ENCODE peak calls at places on chromosomes 5 and 9, in four cellular contexts. C, M, G and X are unnamed samples.

GRCh38 chr5:156391139-156391538 is 64.2 kb downstream of the SGCD start:
- DNase-seq in C (peak), M (no peak), G (no peak), X (no peak)

GRCh38 chr5:66596791-66597757 is 881 bp downstream of the MAST4 start:
- DNase-seq in M (no peak), C (peak), G (peak), X (peak)

GRCh38 chr9:134215395-134215708 is 51.0 kb upstream of the RNU6ATAC start:
- DNase-seq in G (no peak), M (no peak), C (no peak), X (no peak)

GRCh38 chr9:132026932-132027585 is 52.6 kb downstream of the MED27 start:
- DNase-seq in M (no peak), C (peak), G (no peak), X (no peak)

GRCh38 chr5:110458313-110458712 is 268.2 kb downstream of the TMEM232 start:
- DNase-seq in C (no peak), G (no peak), M (no peak), X (no peak)

GRCh38 chr9:136840877-136841645 is 1.2 kb upstream of the AJM1 start:
- DNase-seq in M (no peak), G (no peak), C (peak), X (peak)

GRCh38 chr9:92887880-92888338 is 10.1 kb upstream of the ZNF484 start:
- DNase-seq in G (no peak), M (no peak), C (no peak), X (no peak)

GRCh38 chr5:57784106-57784505 is 301.5 kb upstream of the ACTBL2 start:
- DNase-seq in C (peak), G (no peak), M (no peak), X (no peak)

GRCh38 chr5:162068412-162068811 is 839 bp downstream of the GABRG2 start:
- DNase-seq in C (peak), G (peak), M (no peak), X (peak)

GRCh38 chr5:40166757-40167156 is 513.0 kb upstream of the PTGER4 start:
- DNase-seq in M (no peak), G (no peak), C (no peak), X (no peak)

GRCh38 chr9:71812385-71812784 is 44.1 kb upstream of the CEMIP2 start:
- DNase-seq in M (no peak), C (peak), G (no peak), X (no peak)

GRCh38 chr5:168269950-168270349 is 21.5 kb upstream of the WWC1 start:
- DNase-seq in G (no peak), C (peak), M (no peak), X (no peak)

GRCh38 chr9:78549711-78550110 is 252.8 kb downstream of the PSAT1 start:
- DNase-seq in M (no peak), C (no peak), G (no peak), X (no peak)

GRCh38 chr5:180142824-180143610 is 66.0 kb downstream of the RASGEF1C start:
- DNase-seq in G (no peak), C (no peak), M (no peak), X (no peak)

GRCh38 chr5:65734921-65735320 is 12.9 kb downstream of the NLN start:
- DNase-seq in C (no peak), G (no peak), M (no peak), X (no peak)

GRCh38 chr9:75911390-75911789 is 20.9 kb downstream of the PCSK5 start:
- DNase-seq in C (no peak), M (no peak), G (no peak), X (no peak)

GRCh38 chr9:137742698-137743097 is 123.9 kb downstream of the EHMT1 start:
- DNase-seq in C (peak), G (no peak), M (no peak), X (no peak)

GRCh38 chr5:38424237-38425080 is 132.0 kb downstream of the LIFR start:
- DNase-seq in M (no peak), C (no peak), G (no peak), X (no peak)

GRCh38 chr5:164345173-164345572 is 839.8 kb downstream of the MAT2B start:
- DNase-seq in G (no peak), M (no peak), C (peak), X (no peak)

GRCh38 chr5:157387683-157388093 is 72.3 kb upstream of the NIPAL4 start:
- DNase-seq in C (peak), G (no peak), M (no peak), X (no peak)

GRCh38 chr5:149485655-149486615 is 65.3 kb downstream of the CSNK1A1 start:
- DNase-seq in M (peak), C (peak), G (peak), X (peak)

GRCh38 chr9:131270171-131271015 is 5.9 kb downstream of the FAM78A start:
- DNase-seq in M (no peak), G (peak), C (peak), X (no peak)

GRCh38 chr5:72452515-72453259 is 54.5 kb downstream of the ZNF366 start:
- DNase-seq in G (no peak), M (no peak), C (peak), X (no peak)

GRCh38 chr9:17878810-17879370 is 300.0 kb downstream of the SH3GL2 start:
- DNase-seq in M (no peak), G (no peak), C (no peak), X (no peak)

DNA sequence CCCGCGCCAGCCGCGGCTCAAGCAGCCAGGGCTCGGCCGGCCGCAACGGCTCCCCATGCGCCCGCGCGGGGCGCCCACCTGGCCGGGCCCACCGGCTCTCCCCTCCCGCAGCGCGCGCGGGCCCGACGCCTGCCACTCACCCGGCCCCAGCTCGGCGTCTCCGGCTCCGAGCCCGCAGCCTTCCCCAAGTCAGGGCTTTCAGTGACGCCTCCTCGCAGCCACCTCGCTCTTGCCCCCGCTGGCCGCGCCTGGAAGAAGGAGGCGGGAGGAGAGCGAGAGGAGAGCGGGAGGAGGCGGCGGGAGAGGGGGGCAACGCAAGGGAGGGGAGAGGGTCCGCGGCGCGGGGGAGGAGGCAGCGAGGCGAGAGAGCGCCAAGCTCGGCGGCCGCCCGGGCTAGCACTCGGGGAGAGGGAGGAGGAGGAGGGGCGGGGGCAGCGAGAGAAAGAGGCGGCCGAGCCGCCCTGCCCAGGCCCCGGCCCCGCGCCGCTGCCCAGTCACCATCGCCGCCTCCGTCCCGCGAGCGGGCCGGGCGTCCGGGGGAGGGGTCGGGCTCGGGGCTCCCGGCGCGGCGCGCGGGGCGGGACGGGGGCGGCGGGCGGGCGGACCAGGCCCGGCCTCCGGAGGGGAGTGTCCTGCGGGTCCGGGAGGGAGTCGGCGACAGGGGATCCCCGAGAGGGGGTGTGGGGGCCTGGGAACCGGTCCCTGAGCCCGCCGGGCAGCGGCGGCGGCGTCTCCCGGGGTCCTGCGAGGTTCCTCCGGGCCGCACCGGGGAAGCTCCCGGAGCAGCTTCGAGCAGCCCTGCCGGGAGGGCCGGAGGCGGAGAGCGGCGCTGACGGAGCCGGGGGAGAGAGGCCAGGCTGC is at the start of gene LHFPL2:
- DNase-seq in G (peak), M (peak), C (peak), X (no peak)
- TF ChIP-seq CTCF in G (no peak), M (no peak), C (no peak), X (no peak)

GRCh38 chr5:132802044-132802684 is 10.9 kb upstream of the SOWAHA start:
- DNase-seq in C (no peak), M (no peak), G (no peak), X (no peak)
- TF ChIP-seq CTCF in C (peak), M (no peak), G (no peak), X (no peak)

GRCh38 chr9:108119530-108120113 is 630.1 kb upstream of the KLF4 start:
- DNase-seq in M (no peak), C (peak), G (no peak), X (no peak)

GRCh38 chr9:108130896-108131295 is 641.3 kb upstream of the KLF4 start:
- DNase-seq in C (no peak), G (no peak), M (no peak), X (peak)

DNA sequence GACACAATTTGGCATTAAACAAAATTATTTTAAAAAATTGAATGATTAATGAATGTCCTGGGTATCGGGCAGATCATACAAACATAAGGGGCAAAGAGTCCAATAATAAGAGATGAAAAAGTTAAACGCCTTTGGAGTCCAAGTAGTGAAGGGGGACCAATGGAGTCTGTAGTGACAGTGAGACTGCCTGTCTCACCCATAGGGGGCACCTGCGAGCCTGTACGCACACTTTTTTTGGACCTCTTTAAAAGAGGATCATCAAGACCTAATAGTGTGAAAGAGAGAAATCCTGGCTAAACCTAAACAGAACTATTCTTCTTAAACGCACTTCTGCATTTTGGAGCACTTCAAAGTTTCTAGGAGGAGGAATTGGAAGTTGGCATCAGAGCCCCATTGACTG is 636.0 kb upstream of the KLF4 start:
- DNase-seq in G (no peak), C (no peak), M (no peak), X (no peak)
- TF ChIP-seq CTCF in G (no peak), C (peak), M (no peak), X (peak)

GRCh38 chr5:136228358-136228757 is 35.4 kb upstream of the SMIM32 start:
- DNase-seq in G (no peak), C (no peak), M (no peak), X (no peak)
- TF ChIP-seq CTCF in G (no peak), C (no peak), M (no peak), X (no peak)

DNA sequence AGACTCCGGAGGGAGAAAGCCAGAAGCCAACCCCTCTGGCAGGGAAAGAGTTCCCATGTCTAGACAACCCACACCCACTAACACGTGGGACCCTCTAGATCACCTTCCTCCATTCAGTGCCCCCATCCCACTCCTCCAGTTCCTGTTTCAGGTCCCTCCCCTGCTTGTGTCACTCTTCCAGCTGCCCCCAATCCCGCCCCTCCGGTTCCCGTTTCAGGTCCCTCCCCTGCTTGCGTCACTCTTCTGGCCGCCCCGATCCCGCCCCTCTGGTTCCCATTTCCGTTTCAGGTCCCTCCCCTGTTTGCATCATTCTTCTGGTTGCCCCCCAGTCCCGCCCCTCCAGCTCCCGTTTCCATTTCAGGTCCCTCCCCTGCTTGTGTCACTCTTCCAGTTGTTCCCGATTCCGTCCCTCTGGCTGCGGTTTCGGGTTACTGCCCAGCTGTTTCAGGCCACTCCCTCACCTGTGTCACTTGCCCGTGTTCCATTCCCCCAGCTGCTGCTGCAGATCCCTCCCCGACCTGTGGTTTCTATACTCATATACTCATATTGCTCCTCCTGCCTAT is 64.8 kb upstream of the RANBP6 start:
- DNase-seq in G (peak), C (peak), M (peak), X (peak)
- TF ChIP-seq CTCF in G (no peak), C (no peak), M (no peak), X (no peak)

GRCh38 chr9:1013018-1013417 is 36.6 kb downstream of the DMRT3 start:
- DNase-seq in C (no peak), G (no peak), M (no peak), X (no peak)

GRCh38 chr9:1024112-1024511 is 26.0 kb upstream of the DMRT2 start:
- DNase-seq in M (no peak), C (no peak), G (no peak), X (no peak)

GRCh38 chr9:1018121-1018520 is 32.0 kb upstream of the DMRT2 start:
- DNase-seq in G (no peak), M (no peak), C (peak), X (no peak)
- TF ChIP-seq CTCF in G (peak), M (no peak), C (peak), X (peak)

GRCh38 chr9:130042931-130043653 is at the start of gene FNBP1:
- DNase-seq in G (peak), C (peak), M (peak), X (no peak)

GRCh38 chr9:130042406-130042930 is 521 bp downstream of the FNBP1 start:
- DNase-seq in M (no peak), C (peak), G (peak), X (no peak)

GRCh38 chr9:130041648-130042405 is 1.2 kb downstream of the FNBP1 start:
- DNase-seq in G (no peak), M (no peak), C (peak), X (no peak)

GRCh38 chr9:130040901-130041647 is 1.9 kb downstream of the FNBP1 start:
- DNase-seq in G (no peak), M (no peak), C (no peak), X (no peak)

GRCh38 chr9:130039504-130040147 is 3.4 kb downstream of the FNBP1 start:
- DNase-seq in M (no peak), C (peak), G (no peak), X (no peak)
- TF ChIP-seq CTCF in M (no peak), C (peak), G (no peak), X (peak)

GRCh38 chr5:177402271-177403043 is 2.0 kb upstream of the PFN3 start:
- DNase-seq in C (peak), G (peak), M (no peak), X (peak)
- TF ChIP-seq CTCF in C (peak), G (peak), M (no peak), X (peak)